ENCODE peak calls at places on chromosome 17, in four cellular contexts. F, W, T and M are unnamed samples.

GRCh38 chr17:42817866-42818265 is 6.2 kb downstream of the BECN1 start:
- DNase-seq in F (no peak), W (no peak), T (no peak), M (no peak)

GRCh38 chr17:47949197-47949759 is 7.9 kb downstream of the PNPO start:
- DNase-seq in F (peak; percentile 95), W (peak; percentile 92), T (peak; percentile 96), M (peak; percentile 89)

GRCh38 chr17:57544834-57545463 is 200.2 kb downstream of the CCDC182 start:
- DNase-seq in F (no peak), W (no peak), T (no peak), M (no peak)

GRCh38 chr17:19239544-19239943 is 2.4 kb downstream of the EPN2 start:
- DNase-seq in F (no peak), W (peak; percentile 62), T (peak; percentile 52), M (no peak)

GRCh38 chr17:16214190-16215001 is 938 bp downstream of the NCOR1 start:
- DNase-seq in F (no peak), W (no peak), T (no peak), M (no peak)

GRCh38 chr17:61878984-61879612 is 15.8 kb upstream of the BRIP1 start:
- DNase-seq in F (no peak), W (no peak), T (no peak), M (no peak)

GRCh38 chr17:42679001-42679491 is 2.3 kb upstream of the PLEKHH3 start:
- DNase-seq in F (no peak), W (peak; percentile 76), T (no peak), M (peak; percentile 24)

GRCh38 chr17:42053701-42054100 is 3.3 kb upstream of the C17orf113 start:
- DNase-seq in F (no peak), W (no peak), T (no peak), M (no peak)

GRCh38 chr17:74924250-74924948 is at the start of gene OTOP2:
- DNase-seq in F (no peak), W (peak; percentile 58), T (peak; percentile 80), M (no peak)

GRCh38 chr17:57666198-57666870 is 78.8 kb downstream of the CCDC182 start:
- DNase-seq in F (no peak), W (no peak), T (peak; percentile 41), M (no peak)

GRCh38 chr17:48194097-48194550 is 86.6 kb downstream of the SNX11 start:
- DNase-seq in F (no peak), W (no peak), T (no peak), M (no peak)

GRCh38 chr17:1972429-1973160 is 52.5 kb downstream of the RTN4RL1 start:
- DNase-seq in F (no peak), W (no peak), T (no peak), M (no peak)

GRCh38 chr17:60743282-60743681 is 65.6 kb downstream of the BCAS3 start:
- DNase-seq in F (no peak), W (no peak), T (no peak), M (no peak)

GRCh38 chr17:80783461-80783860 is 208.2 kb upstream of the CHMP6 start:
- DNase-seq in F (no peak), W (no peak), T (no peak), M (no peak)

GRCh38 chr17:1110844-1111598 is 68.8 kb downstream of the ABR start:
- DNase-seq in F (no peak), W (peak; percentile 94), T (no peak), M (no peak)

GRCh38 chr17:36691606-36692005 is 90.2 kb downstream of the MRM1 start:
- DNase-seq in F (no peak), W (no peak), T (no peak), M (no peak)

GRCh38 chr17:61828694-61829093 is 34.6 kb downstream of the BRIP1 start:
- DNase-seq in F (no peak), W (no peak), T (no peak), M (no peak)

GRCh38 chr17:49180998-49181635 is 29.3 kb downstream of the GNGT2 start:
- DNase-seq in F (no peak), W (no peak), T (no peak), M (no peak)

DNA sequence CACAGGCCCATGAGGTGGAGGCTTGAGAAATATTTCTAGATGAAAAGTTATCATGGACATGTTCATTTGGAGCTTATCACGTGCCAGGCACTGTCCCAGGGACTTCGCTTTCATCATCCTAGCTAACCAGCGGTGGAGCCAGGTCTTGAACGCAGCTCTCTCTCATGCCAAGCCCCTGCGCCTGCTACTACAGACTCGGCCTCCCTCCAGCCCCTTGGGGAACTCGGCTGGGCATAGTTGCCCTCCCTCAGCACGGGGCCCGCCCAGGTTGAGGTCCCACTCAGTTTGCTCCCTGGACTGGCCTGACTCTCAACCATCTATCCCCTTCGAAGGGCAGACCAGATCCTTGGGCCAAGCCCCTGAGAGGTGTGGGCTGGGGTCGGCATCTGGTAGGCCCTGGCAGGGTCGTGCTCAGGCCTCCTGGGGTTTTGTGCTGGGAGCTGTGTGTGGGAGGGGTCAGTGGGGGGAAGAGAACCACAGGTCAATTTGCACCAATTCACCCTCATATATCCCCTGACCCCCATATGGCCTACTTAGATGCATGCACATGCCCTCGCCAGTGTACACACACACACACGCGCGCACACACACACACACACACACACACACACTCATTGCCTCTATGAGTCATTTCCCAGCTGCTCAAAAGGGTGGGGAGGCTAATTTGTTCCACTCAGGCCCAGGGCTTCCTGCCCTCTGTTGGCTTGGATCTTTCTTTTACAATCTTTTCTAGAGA is 12.1 kb upstream of the SCN4A start:
- DNase-seq in F (no peak), W (peak; percentile 54), T (no peak), M (no peak)
- TF ChIP-seq POLR2AphosphoS5 in F (peak; percentile 60), W (peak; percentile 62), T (no peak), M (no peak)

GRCh38 chr17:10792156-10792555 is 11.7 kb downstream of the TMEM238L start:
- DNase-seq in F (no peak), W (no peak), T (no peak), M (no peak)

GRCh38 chr17:10789694-10790271 is 14.1 kb downstream of the TMEM238L start:
- DNase-seq in F (no peak), W (no peak), T (no peak), M (no peak)

GRCh38 chr17:10787306-10788020 is 16.4 kb downstream of the TMEM238L start:
- DNase-seq in F (no peak), W (no peak), T (no peak), M (no peak)

GRCh38 chr17:10793256-10793655 is 10.6 kb downstream of the TMEM238L start:
- DNase-seq in F (no peak), W (no peak), T (no peak), M (no peak)

DNA sequence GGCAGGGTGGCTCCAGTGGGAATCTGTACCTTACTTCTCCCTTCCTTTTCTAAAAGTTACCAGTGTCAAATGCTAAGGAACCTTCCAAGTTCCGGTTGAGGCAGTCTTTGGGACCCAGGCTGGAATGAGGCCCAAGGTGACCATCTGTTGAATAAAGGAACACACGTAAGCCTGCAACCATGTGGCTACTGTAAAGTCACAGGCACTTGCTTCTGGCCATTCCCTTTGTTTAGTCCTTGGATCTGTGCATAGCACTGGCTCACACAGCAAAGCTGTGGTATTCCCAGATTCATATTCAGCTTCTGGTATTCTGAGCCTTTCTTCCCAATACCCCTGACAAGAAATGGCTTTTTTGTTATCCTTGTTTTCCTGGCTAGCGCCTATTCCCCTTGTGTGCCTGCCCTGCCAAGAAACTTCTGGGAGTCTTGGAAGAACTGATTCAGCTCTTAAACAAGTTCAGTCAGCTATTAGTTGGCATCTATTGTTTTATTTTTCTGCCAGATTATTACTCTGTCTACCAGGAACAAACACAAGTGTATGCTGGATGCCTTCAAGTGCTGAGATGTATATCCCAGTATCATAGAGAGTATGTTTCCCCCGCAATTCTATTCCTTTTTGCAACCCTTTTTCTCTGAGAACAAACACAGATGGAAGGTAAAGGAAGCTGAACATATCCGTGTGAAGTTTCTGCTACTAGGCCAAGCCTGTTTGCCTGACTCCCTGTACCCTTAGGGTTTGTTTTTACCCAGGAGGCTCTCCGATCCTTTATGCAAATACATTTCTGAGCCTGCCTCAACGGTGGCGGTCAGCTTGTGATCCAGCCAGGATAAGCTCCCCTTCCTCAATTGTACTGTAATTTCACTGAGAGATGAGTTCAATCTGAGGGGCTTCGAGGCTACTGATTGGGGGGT is 13.2 kb downstream of the TMEM238L start:
- DNase-seq in F (no peak), W (no peak), T (no peak), M (peak; percentile 42)
- TF ChIP-seq POLR2AphosphoS5 in F (no peak), W (no peak), T (no peak), M (no peak)

GRCh38 chr17:81957691-81958432 is 3.1 kb downstream of the NOTUM start:
- DNase-seq in F (no peak), W (no peak), T (no peak), M (no peak)

GRCh38 chr17:81960130-81960958 is 643 bp downstream of the NOTUM start:
- DNase-seq in F (no peak), W (no peak), T (no peak), M (no peak)

GRCh38 chr17:81958633-81959342 is 2.2 kb downstream of the NOTUM start:
- DNase-seq in F (no peak), W (no peak), T (no peak), M (no peak)

GRCh38 chr17:81961087-81961514 is at the start of gene NOTUM:
- DNase-seq in F (no peak), W (no peak), T (no peak), M (no peak)

DNA sequence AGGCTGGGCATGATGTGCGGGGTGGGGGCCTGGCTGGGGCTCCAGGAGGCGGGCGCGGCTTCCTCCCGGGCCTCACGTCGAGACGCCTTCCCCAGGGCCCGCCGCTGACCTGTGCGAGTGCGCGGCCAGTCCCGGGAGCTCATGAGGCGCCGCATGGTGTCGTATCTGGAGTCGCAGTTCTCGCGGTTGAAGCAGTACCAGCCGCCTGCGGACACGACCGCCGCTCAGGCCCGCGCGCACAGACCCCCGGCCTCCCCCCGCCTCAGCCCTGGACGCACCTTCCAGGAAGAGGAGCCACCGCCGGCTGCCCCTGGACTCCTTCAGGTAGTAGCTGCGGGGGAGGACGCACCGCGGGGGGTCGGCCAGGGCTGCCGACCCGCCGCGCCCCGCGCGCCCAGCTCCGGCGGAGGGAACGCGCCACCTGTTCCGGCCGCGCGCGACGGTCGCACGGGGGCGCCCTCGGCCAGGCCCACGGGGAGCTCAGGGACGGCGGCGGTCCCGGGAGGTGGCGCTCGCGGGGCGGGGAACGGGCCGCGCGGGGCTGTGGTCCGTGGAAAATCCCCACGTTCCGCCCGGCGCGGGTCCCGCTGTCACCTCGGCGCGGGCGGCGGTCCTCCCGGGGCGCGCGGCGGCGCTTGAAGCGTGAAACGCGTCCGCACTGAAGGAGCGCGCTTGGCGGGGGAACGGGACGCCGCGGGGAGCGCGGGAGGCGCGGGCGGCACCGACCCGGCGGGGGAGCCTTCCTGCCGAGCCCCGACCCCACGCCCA is 1.4 kb downstream of the NOTUM start:
- DNase-seq in F (no peak), W (peak; percentile 79), T (peak; percentile 95), M (peak; percentile 53)
- TF ChIP-seq POLR2AphosphoS5 in F (peak; percentile 16), W (no peak), T (peak; percentile 58), M (no peak)

DNA sequence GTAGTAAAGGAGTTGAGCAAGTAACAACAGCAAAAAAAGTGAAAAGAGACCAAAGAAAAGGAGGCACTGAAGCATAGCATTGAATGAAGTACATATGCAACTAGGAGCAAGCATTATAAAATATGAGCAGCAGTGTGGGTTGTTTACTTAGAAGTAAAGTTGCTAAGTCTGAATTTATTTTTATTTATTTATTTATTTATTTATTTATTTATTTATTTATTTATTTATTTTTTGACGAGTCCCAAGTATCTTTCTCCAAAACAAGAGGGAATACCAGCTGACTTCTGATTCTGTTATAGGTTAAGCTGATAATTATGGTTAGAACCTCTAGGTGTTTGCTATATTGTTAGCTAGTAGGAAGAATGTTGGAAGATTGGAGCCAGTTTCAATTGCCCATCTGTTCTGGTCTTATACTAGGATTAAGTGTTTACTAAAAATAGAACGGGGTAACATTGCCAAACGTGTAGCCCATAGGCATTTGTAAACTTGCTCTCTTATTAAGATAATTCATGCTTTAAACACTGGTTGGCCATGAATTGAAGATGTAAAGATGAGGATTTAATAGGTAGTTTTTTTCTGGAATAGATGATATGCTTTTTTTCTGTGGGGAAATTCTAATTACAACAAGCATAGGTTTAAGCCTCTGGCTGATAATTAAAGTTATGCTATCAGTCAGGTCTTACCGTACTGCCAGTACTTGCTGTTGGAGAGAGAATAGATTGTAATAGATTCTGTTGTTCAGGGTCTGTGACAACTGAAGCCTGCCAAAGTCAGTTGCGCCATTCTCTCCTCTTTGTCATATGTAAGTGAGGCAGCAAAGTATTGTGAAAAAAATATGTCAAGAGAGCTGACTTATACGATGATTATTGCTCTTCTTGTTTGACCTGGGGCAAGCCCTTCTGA is 66.7 kb downstream of the PPM1E start:
- DNase-seq in F (no peak), W (no peak), T (no peak), M (no peak)
- TF ChIP-seq POLR2AphosphoS5 in F (no peak), W (no peak), T (no peak), M (no peak)